ENCODE peak calls at places on chromosomes 3 and 15, in nine cellular contexts. Y, P, N, J, W, G, R, B and A are unnamed samples.
A peak's percentile ranks its signal among the peaks of the same experiment; 100 is the strongest.

GRCh38 chr3:46017720-46018119 is 9.6 kb downstream of the XCR1 start:
- DNase-seq in Y (no peak), P (peak; percentile 41), N (no peak), J (no peak), W (no peak), G (no peak), R (no peak), B (no peak), A (no peak)

GRCh38 chr3:141051641-141052569 is 758 bp downstream of the SPSB4 start:
- DNase-seq in Y (no peak), P (peak; percentile 26), N (no peak), J (no peak), W (no peak), G (no peak), R (peak; percentile 35), B (no peak), A (peak; percentile 56)

GRCh38 chr3:15042936-15043335 is 22.2 kb downstream of the MRPS25 start:
- DNase-seq in Y (no peak), P (no peak), N (no peak), J (no peak), W (no peak), G (no peak), R (no peak), B (no peak), A (no peak)

GRCh38 chr15:51090753-51091152 is 4.0 kb downstream of the TNFAIP8L3 start:
- DNase-seq in Y (no peak), P (no peak), N (no peak), J (no peak), W (no peak), G (no peak), R (peak; percentile 44), B (no peak), A (no peak)

GRCh38 chr15:100516592-100517489 is 11.9 kb downstream of the CERS3 start:
- DNase-seq in Y (no peak), P (no peak), N (no peak), J (no peak), W (no peak), G (no peak), R (no peak), B (no peak), A (peak; percentile 5)

GRCh38 chr15:78828930-78829329 is 17.7 kb upstream of the ADAMTS7 start:
- DNase-seq in Y (no peak), P (no peak), N (no peak), J (no peak), W (no peak), G (no peak), R (no peak), B (no peak), A (no peak)

GRCh38 chr3:136818191-136818850 is 605 bp upstream of the SLC35G2 start:
- DNase-seq in Y (peak; percentile 18), P (no peak), N (peak; percentile 64), J (peak; percentile 26), W (peak; percentile 20), G (no peak), R (peak; percentile 72), B (peak; percentile 46), A (peak; percentile 33)

GRCh38 chr3:49683162-49683561 is 6.1 kb downstream of the MST1 start:
- DNase-seq in Y (no peak), P (no peak), N (no peak), J (no peak), W (no peak), G (no peak), R (no peak), B (no peak), A (no peak)

GRCh38 chr3:128278130-128278529 is 124.8 kb downstream of the EEFSEC start:
- DNase-seq in Y (no peak), P (no peak), N (no peak), J (no peak), W (no peak), G (no peak), R (no peak), B (no peak), A (no peak)

GRCh38 chr15:53808058-53808703 is 48.7 kb upstream of the WDR72 start:
- DNase-seq in Y (no peak), P (no peak), N (peak; percentile 3), J (no peak), W (no peak), G (no peak), R (peak; percentile 3), B (peak; percentile 13), A (no peak)

DNA sequence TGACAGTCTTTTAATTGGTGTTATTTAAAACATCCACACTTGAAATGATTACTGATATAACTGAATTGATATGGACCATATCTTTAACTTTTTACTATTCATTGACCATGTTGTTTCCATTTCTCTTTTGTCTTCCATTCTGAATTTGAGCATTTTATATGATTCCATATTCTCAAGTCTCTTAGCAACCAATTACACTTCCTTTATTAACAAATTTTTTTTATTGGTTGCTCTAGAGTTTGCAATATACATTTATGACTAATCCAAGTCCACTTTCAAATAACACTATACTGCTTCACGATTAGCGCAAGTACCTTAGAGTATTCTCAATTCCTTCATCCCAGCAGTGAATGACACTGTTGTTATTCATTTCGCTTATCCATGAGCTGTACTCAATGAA is 16.4 kb downstream of the RFX7 start:
- DNase-seq in Y (no peak), P (no peak), N (no peak), J (no peak), W (no peak), G (no peak), R (no peak), B (no peak), A (no peak)
- H3K36me3 ChIP-seq in Y (no peaks in the 10 kb centered on the region), P (peaks cover 5% of the 10 kb centered on the region), N (peaks cover 21% of the 10 kb centered on the region), J (peaks cover 22% of the 10 kb centered on the region), W (peaks cover 10% of the 10 kb centered on the region), G (peaks cover 4% of the 10 kb centered on the region), R (no peaks in the 10 kb centered on the region), B (peaks cover 83% of the 10 kb centered on the region), A (no peaks in the 10 kb centered on the region)

DNA sequence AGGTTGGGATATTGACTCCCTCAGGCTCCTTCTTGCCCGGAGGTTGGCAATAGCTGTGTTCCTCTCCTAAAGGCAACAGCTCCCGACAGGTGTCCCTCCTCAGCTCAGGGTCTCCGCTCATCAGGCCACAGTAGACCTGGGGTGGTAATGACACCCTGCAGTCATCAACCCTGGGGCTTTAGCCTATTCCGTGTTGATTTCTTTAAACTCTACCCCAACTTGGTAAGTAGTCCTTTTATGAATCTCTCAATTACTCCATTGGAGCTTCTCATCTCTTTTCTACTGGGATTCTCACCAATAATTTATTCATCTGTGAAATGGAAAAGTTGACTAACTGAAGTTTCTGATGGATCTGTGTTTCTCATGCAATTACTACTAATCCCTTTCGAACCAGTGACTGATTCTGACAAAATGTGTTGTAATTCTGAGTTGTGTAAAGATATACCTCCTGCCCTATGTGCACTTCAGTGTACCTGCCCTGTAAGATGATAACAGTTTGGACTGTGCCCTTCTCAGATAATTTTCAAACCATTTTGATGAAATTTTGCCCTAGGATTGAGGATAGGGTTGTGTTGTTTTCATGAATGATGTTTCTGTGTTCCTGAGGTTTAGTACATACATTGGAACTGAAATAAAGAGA is 89.7 kb downstream of the RPL39L start:
- DNase-seq in Y (no peak), P (no peak), N (no peak), J (no peak), W (no peak), G (no peak), R (no peak), B (no peak), A (no peak)
- H3K9me3 ChIP-seq in Y (no peaks in the 10 kb centered on the region), P (no peaks in the 10 kb centered on the region), N (no peaks in the 10 kb centered on the region), J (peaks cover 13% of the 10 kb centered on the region), W (no peaks in the 10 kb centered on the region), G (peaks cover 6% of the 10 kb centered on the region), R (no peaks in the 10 kb centered on the region), B (peaks cover 28% of the 10 kb centered on the region), A (no peaks in the 10 kb centered on the region)

GRCh38 chr15:77466521-77466920 is 45.8 kb downstream of the HMG20A start:
- DNase-seq in Y (no peak), P (no peak), N (no peak), J (no peak), W (no peak), G (no peak), R (no peak), B (no peak), A (no peak)
- H3K36me3 ChIP-seq in Y (no peaks in the 10 kb centered on the region), P (peaks cover 8% of the 10 kb centered on the region), N (peaks cover 68% of the 10 kb centered on the region), J (peaks cover 71% of the 10 kb centered on the region), W (peaks cover 49% of the 10 kb centered on the region), G (peaks cover 1% of the 10 kb centered on the region), R (no peaks in the 10 kb centered on the region), B (peaks cover 75% of the 10 kb centered on the region), A (peaks cover 28% of the 10 kb centered on the region)

DNA sequence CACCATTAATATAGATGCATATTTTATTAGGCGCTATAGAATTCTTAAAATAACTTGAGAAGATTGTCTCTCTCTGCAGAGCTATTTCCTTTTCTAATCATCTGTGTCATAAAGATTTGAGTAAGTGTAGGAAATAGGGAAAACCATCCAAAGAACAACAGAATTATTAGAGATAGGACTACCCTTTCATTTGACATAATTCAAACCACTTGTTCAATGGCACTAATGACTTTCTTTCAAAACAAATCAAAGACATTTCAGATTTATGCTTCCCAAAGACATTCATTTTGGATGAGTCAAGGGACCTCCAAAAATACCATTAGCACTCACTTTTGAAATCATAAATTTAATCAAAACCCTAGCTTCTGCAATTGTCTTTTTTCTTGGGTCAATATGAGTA is 29.5 kb downstream of the PRICKLE2 start:
- DNase-seq in Y (no peak), P (no peak), N (no peak), J (no peak), W (no peak), G (no peak), R (no peak), B (no peak), A (no peak)
- H3K9me3 ChIP-seq in Y (no peaks in the 10 kb centered on the region), P (no peaks in the 10 kb centered on the region), N (no peaks in the 10 kb centered on the region), J (no peaks in the 10 kb centered on the region), W (no peaks in the 10 kb centered on the region), G (no peaks in the 10 kb centered on the region), R (no peaks in the 10 kb centered on the region), B (no peaks in the 10 kb centered on the region), A (no peaks in the 10 kb centered on the region)

GRCh38 chr15:68191555-68191954 is 13.6 kb downstream of the CALML4 start:
- DNase-seq in Y (no peak), P (no peak), N (no peak), J (no peak), W (no peak), G (no peak), R (no peak), B (no peak), A (no peak)
- H3K36me3 ChIP-seq in Y (no peaks in the 10 kb centered on the region), P (peaks cover 28% of the 10 kb centered on the region), N (peaks cover 50% of the 10 kb centered on the region), J (peaks cover 81% of the 10 kb centered on the region), W (peaks cover 17% of the 10 kb centered on the region), G (peaks cover 14% of the 10 kb centered on the region), R (peaks cover 8% of the 10 kb centered on the region), B (peaks cover 87% of the 10 kb centered on the region), A (no peaks in the 10 kb centered on the region)

GRCh38 chr15:25173241-25174028 is 218.6 kb downstream of the SNRPN start:
- DNase-seq in Y (peak; percentile 3), P (peak; percentile 7), N (no peak), J (peak; percentile 11), W (no peak), G (no peak), R (no peak), B (no peak), A (no peak)
- H3K9me3 ChIP-seq in Y (peaks cover 62% of the 10 kb centered on the region), P (no peaks in the 10 kb centered on the region), N (peaks cover 4% of the 10 kb centered on the region), J (peaks cover 93% of the 10 kb centered on the region), W (peaks cover 16% of the 10 kb centered on the region), G (no peaks in the 10 kb centered on the region), R (no peaks in the 10 kb centered on the region), B (no peaks in the 10 kb centered on the region), A (no peaks in the 10 kb centered on the region)